ENCODE peak calls at places on chromosomes 7 and 10, in eight cellular contexts. R is AG20443, G is neural progenitor cell, J is dorsolateral prefrontal cortex, E is iris pigment epithelial cell, W is left ventricle myocardium inferior, O is foreskin fibroblast, A is ELR. Q is an unnamed sample.

GRCh38 chr10:30345611-30346010 is 3.5 kb downstream of the MTPAP start:
- DNase-seq in W (no peak), E (no peak), G (no peak), R (no peak), A (no peak), J (no peak), O (no peak), Q (no peak)

GRCh38 chr10:110398419-110399162 is 93.9 kb upstream of the SMNDC1 start:
- DNase-seq in W (no peak), G (peak; percentile 23), J (no peak), E (peak; percentile 97), R (peak; percentile 96), O (peak; percentile 100), A (peak; percentile 100), Q (no peak)

GRCh38 chr7:77800158-77800557 is 1.6 kb downstream of the PHTF2 start:
- DNase-seq in E (peak; percentile 54), W (no peak), R (no peak), G (no peak), A (peak; percentile 38), J (no peak), O (no peak), Q (no peak)

GRCh38 chr10:36489181-36489927 is 636.0 kb upstream of the ANKRD30A start:
- DNase-seq in O (no peak), E (peak; percentile 55), R (no peak), J (no peak), G (no peak), A (no peak), W (peak; percentile 42), Q (peak; percentile 42)

GRCh38 chr10:14003517-14003916 is 327.2 kb downstream of the FRMD4A start:
- DNase-seq in W (no peak), G (no peak), E (no peak), A (no peak), O (no peak), J (no peak), R (no peak), Q (no peak)

GRCh38 chr10:100175873-100176272 is 10.0 kb downstream of the ERLIN1 start:
- DNase-seq in A (no peak), G (no peak), E (no peak), R (no peak), W (no peak), O (no peak), J (no peak), Q (no peak)

GRCh38 chr10:6300106-6300783 is 97.5 kb downstream of the PFKFB3 start:
- DNase-seq in R (peak; percentile 74), A (peak; percentile 64), W (no peak), G (no peak), O (peak; percentile 40), J (no peak), E (peak; percentile 39), Q (no peak)

GRCh38 chr10:47334627-47335026 is 12.4 kb downstream of the GDF2 start:
- DNase-seq in A (no peak), W (no peak), G (no peak), J (no peak), O (no peak), R (no peak), E (no peak), Q (no peak)

GRCh38 chr7:102111063-102111757 is 175.5 kb upstream of the SH2B2 start:
- DNase-seq in G (peak; percentile 69), A (no peak), O (no peak), W (no peak), J (peak; percentile 31), R (no peak), E (no peak), Q (no peak)

GRCh38 chr7:159019111-159019510 is 125.6 kb downstream of the VIPR2 start:
- DNase-seq in W (peak; percentile 5), O (no peak), E (no peak), J (no peak), R (no peak), G (no peak), A (no peak), Q (no peak)

GRCh38 chr7:142439739-142440138 is 181.9 kb upstream of the PRSS58 start:
- DNase-seq in R (no peak), W (no peak), A (no peak), O (no peak), G (no peak), J (no peak), E (no peak), Q (no peak)

GRCh38 chr10:126059101-126059826 is 162.9 kb downstream of the FANK1 start:
- DNase-seq in J (no peak), W (no peak), E (peak; percentile 52), A (peak; percentile 73), R (peak; percentile 71), O (peak; percentile 58), G (no peak), Q (no peak)